ENCODE peak calls at places on chromosomes 3 and 15, in five cellular contexts. S is A549, Z is H1, H is K562, O is HepG2. C is an unnamed sample.

GRCh38 chr15:39016706-39017105 is 452.1 kb upstream of the RASGRP1 start:
- DNase-seq in Z (no peak), H (no peak), S (no peak), O (no peak), C (peak; percentile 91)

GRCh38 chr15:39365873-39366272 is 215.0 kb upstream of the THBS1 start:
- DNase-seq in H (no peak), S (no peak), Z (no peak), O (no peak), C (no peak)

GRCh38 chr3:39147711-39148115 is 5.7 kb downstream of the CSRNP1 start:
- DNase-seq in S (no peak), H (peak; percentile 55), Z (no peak), O (no peak), C (peak; percentile 55)

GRCh38 chr3:31567036-31567435 is 34.3 kb downstream of the STT3B start:
- DNase-seq in H (peak; percentile 64), Z (no peak), S (peak; percentile 14), O (peak; percentile 27), C (no peak)

GRCh38 chr15:67548532-67548852 is 6.0 kb downstream of the MAP2K5 start:
- DNase-seq in O (no peak), Z (no peak), H (no peak), S (no peak), C (no peak)

GRCh38 chr3:158260392-158260791 is 150.5 kb downstream of the RSRC1 start:
- DNase-seq in H (no peak), Z (no peak), S (no peak), O (no peak), C (no peak)

GRCh38 chr3:147775816-147776530 is 366.8 kb downstream of the ZIC1 start:
- DNase-seq in S (no peak), Z (no peak), H (no peak), O (no peak), C (no peak)

GRCh38 chr15:67782592-67782991 is 42.7 kb upstream of the SKOR1 start:
- DNase-seq in O (no peak), Z (no peak), S (no peak), H (no peak), C (no peak)

GRCh38 chr3:191499307-191500125 is 38.6 kb downstream of the PYDC2 start:
- DNase-seq in S (no peak), H (peak; percentile 68), O (no peak), Z (peak; percentile 52), C (peak; percentile 16)

GRCh38 chr3:16570113-16570512 is 35.1 kb downstream of the DAZL start:
- DNase-seq in S (no peak), O (no peak), Z (no peak), H (no peak), C (no peak)

GRCh38 chr15:47872869-47873301 is 155.6 kb downstream of the SEMA6D start:
- DNase-seq in O (no peak), S (no peak), Z (no peak), H (no peak), C (no peak)

GRCh38 chr15:100628746-100629145 is 26.4 kb downstream of the ASB7 start:
- DNase-seq in S (no peak), H (no peak), Z (no peak), O (no peak), C (no peak)

GRCh38 chr3:188948658-188949400 is 222.9 kb upstream of the TPRG1 start:
- DNase-seq in O (peak; percentile 48), H (no peak), Z (no peak), S (peak; percentile 66), C (peak; percentile 96)

GRCh38 chr15:94526071-94526689 is 294.8 kb downstream of the MCTP2 start:
- DNase-seq in O (no peak), H (no peak), Z (no peak), S (peak; percentile 13), C (no peak)

GRCh38 chr3:28542351-28542750 is 193.7 kb upstream of the AZI2 start:
- DNase-seq in H (no peak), Z (no peak), S (no peak), O (no peak), C (no peak)

GRCh38 chr3:114336122-114336697 is 42.4 kb downstream of the TIGIT start:
- DNase-seq in S (no peak), H (no peak), O (no peak), Z (no peak), C (peak; percentile 18)

GRCh38 chr3:45516829-45517228 is 77.7 kb upstream of the LIMD1 start:
- DNase-seq in O (no peak), S (no peak), H (no peak), Z (no peak), C (peak; percentile 92)

GRCh38 chr3:14511971-14512943 is 27.9 kb downstream of the GRIP2 start:
- DNase-seq in Z (no peak), S (no peak), H (no peak), O (no peak), C (no peak)

DNA sequence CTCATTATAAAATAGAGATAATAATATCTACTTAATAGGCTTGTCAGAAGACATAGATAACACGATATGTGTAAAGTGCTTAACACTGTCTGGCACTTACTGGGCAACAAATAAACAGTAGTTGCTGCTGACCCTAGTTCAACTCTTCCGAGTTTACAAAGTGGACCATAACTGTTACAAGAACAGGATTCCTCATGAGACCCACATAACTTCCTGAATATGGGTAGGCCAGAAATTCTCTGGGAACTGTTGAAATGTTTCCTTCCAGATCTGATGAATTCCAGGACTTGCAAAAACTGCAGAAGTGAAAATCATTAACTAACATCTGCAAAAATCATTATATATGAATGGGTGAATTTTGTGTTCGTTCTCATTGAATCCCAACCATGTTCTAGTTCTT is 181.7 kb upstream of the MME start:
- DNase-seq in O (no peak), S (no peak), H (no peak), Z (no peak), C (no peak)
- TF ChIP-seq MAFK in O (no peak), S (no peak), H (no peak), Z (no peak), C (no peak)

DNA sequence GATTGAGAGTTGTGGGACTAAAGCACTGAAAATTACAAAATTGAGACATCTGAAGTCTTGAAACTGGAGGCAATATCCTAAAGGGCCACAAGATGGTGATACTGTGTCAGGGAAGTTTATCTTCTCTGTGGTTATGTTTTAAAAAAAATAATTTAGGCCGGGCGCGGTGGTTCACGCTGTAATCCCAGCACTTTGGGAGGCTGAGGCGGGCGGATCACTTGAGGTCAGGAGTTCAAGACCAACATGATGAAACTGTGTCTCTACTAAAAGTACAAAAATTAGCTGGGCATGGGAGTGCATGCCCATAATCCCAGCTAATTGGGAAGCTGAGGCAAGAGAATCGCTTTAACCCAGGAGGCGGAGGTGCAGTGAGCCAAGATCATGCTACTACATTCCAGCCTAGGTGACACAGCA is 17.9 kb upstream of the NIT2 start:
- DNase-seq in S (peak; percentile 71), O (peak; percentile 39), Z (no peak), H (peak; percentile 68), C (peak; percentile 68)
- TF ChIP-seq MAFK in S (no peak), O (no peak), Z (no peak), H (no peak), C (no peak)

GRCh38 chr3:184052773-184053172 is at the start of gene HTR3C:
- DNase-seq in H (no peak), S (no peak), O (no peak), Z (no peak), C (no peak)

GRCh38 chr3:184050217-184050847 is 2.5 kb upstream of the HTR3C start:
- DNase-seq in Z (no peak), H (no peak), O (no peak), S (no peak), C (no peak)
- TF ChIP-seq MAFK in Z (no peak), H (no peak), O (no peak), S (no peak), C (no peak)

DNA sequence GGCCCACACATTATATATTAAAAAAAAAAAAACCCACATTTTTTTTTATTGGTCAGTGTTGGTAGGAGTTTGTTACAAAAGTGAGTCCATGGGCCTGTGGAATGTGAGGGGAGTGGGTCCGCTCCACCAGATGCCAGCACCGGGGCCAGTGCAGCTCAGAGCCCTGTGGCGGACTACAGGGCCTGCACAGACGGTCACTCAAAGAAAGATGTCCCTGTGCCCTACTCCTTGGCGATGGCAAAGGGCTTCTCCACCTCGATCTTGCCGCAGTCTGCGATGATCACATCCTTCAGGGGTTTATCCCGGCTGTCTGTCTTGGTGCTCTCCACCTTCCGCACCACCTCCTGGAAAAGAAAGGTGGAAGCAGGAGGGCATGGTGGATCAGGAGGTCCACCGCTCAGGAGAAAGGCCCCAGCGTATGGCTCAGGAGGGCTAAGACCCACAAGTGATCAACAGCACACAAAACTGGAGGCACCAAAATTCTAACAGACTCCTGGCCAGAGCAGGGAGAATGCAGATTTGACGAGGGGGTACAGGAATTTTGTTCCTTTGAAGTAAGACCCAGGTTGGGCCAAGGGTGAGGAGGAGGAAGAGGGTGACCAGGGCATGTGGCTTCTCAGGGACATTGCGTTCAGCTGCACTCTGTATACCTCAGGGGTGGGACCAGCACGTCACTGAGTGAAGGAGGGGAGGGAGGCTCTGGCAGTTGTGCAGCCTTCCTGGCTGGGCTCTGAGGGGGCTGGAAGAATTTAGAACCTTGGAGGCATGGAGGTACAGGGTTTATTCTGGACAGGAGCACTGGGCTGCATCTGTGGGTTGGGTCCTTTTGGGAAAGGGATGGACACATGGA is 4.5 kb downstream of the SNX22 start:
- DNase-seq in S (no peak), H (no peak), Z (no peak), O (no peak), C (no peak)
- TF ChIP-seq MAFK in S (no peak), H (no peak), Z (no peak), O (no peak), C (no peak)

DNA sequence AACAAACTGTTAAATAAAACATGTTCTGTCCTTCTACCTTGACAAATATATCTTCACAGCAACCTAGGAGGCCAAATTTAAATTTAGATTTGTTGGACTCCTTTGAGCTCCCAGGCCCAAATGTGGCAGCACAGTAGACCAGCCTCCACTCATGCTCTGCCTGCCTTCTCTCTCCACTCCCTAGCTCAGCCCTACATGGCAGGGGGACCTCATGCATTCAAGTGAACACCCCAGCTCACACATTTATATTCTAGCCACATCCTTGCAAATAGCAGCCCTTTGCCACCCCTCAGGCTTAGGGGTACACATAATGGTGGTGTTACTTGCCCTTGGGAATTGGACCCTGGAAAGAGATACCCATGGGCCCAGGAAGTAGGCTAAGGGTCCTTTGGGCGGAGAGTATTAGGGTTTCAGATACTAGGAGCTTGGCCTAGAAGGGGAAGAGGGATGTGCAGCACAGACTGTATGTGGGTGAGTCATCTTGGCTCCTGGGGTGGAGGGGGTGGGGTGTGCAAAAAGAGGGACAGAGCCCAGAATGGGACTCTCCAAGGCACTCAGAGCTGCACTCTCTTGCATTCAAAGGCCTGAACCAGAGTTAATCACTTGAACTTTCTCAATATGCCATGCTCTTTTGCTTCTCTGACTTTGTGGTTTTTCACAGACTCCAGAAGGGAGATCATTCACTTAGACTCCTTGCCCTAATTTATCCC is 268.4 kb upstream of the ROPN1 start:
- DNase-seq in Z (no peak), O (no peak), H (peak; percentile 0), S (peak; percentile 27), C (peak; percentile 73)
- TF ChIP-seq MAFK in Z (no peak), O (no peak), H (no peak), S (no peak), C (no peak)

GRCh38 chr3:60957541-60957940 is 293.7 kb downstream of the FHIT start:
- DNase-seq in S (no peak), Z (no peak), H (no peak), O (no peak), C (no peak)
- TF ChIP-seq MAFK in S (no peak), Z (no peak), H (no peak), O (no peak), C (no peak)

GRCh38 chr15:60799885-60800728 is 321.2 kb upstream of the ICE2 start:
- DNase-seq in Z (no peak), S (no peak), H (no peak), O (no peak), C (peak; percentile 54)
- TF ChIP-seq MAFK in Z (no peak), S (no peak), H (no peak), O (no peak), C (no peak)

GRCh38 chr15:41894791-41895463 is 1.1 kb upstream of the SPTBN5 start:
- DNase-seq in S (peak; percentile 13), H (peak; percentile 63), O (peak; percentile 35), Z (peak; percentile 57), C (peak; percentile 78)
- TF ChIP-seq MAFK in S (no peak), H (no peak), O (no peak), Z (no peak), C (no peak)